ENCODE peak calls at places on chromosomes 3 and 15, in five cellular contexts. One of them, this sample, is unnamed.

GRCh38 chr3:35908366-35909232 is 269.3 kb downstream of the ARPP21 start:
- DNase-seq in endothelial cell of umbilical vein: peak
- DNase-seq in choroid plexus epithelial cell: peak
- DNase-seq in H1: peak
- DNase-seq in esophagus squamous epithelium: no peak
- DNase-seq in this sample: peak

GRCh38 chr15:53472883-53473282 is 286.6 kb downstream of the WDR72 start:
- DNase-seq in H1: no peak
- DNase-seq in choroid plexus epithelial cell: no peak
- DNase-seq in esophagus squamous epithelium: no peak
- DNase-seq in endothelial cell of umbilical vein: no peak
- DNase-seq in this sample: no peak

GRCh38 chr3:99633887-99634558 is 4.4 kb upstream of the COL8A1 start:
- DNase-seq in endothelial cell of umbilical vein: peak
- DNase-seq in H1: no peak
- DNase-seq in choroid plexus epithelial cell: peak
- DNase-seq in esophagus squamous epithelium: no peak
- DNase-seq in this sample: peak

GRCh38 chr15:83062768-83063180 is 4.3 kb downstream of the BTBD1 start:
- DNase-seq in esophagus squamous epithelium: no peak
- DNase-seq in choroid plexus epithelial cell: no peak
- DNase-seq in H1: no peak
- DNase-seq in endothelial cell of umbilical vein: no peak
- DNase-seq in this sample: no peak

GRCh38 chr15:55741592-55742497 is 1.1 kb downstream of the PRTG start:
- DNase-seq in esophagus squamous epithelium: no peak
- DNase-seq in choroid plexus epithelial cell: peak
- DNase-seq in H1: peak
- DNase-seq in endothelial cell of umbilical vein: peak
- DNase-seq in this sample: peak

GRCh38 chr3:188082040-188082439 is 71.9 kb upstream of the LPP start:
- DNase-seq in H1: no peak
- DNase-seq in esophagus squamous epithelium: no peak
- DNase-seq in endothelial cell of umbilical vein: no peak
- DNase-seq in choroid plexus epithelial cell: peak
- DNase-seq in this sample: peak

GRCh38 chr3:190424478-190425439 is 24.9 kb downstream of the TMEM207 start:
- DNase-seq in esophagus squamous epithelium: no peak
- DNase-seq in choroid plexus epithelial cell: peak
- DNase-seq in endothelial cell of umbilical vein: peak
- DNase-seq in H1: peak
- DNase-seq in this sample: peak

GRCh38 chr3:160956785-160957184 is 148.4 kb downstream of the B3GALNT1 start:
- DNase-seq in esophagus squamous epithelium: no peak
- DNase-seq in choroid plexus epithelial cell: peak
- DNase-seq in H1: no peak
- DNase-seq in endothelial cell of umbilical vein: peak
- DNase-seq in this sample: peak

GRCh38 chr3:174062923-174063322 is 665.4 kb downstream of the NLGN1 start:
- DNase-seq in esophagus squamous epithelium: no peak
- DNase-seq in choroid plexus epithelial cell: no peak
- DNase-seq in H1: no peak
- DNase-seq in endothelial cell of umbilical vein: peak
- DNase-seq in this sample: no peak

GRCh38 chr3:55235416-55235815 is 251.7 kb downstream of the WNT5A start:
- DNase-seq in choroid plexus epithelial cell: no peak
- DNase-seq in endothelial cell of umbilical vein: no peak
- DNase-seq in H1: no peak
- DNase-seq in esophagus squamous epithelium: no peak
- DNase-seq in this sample: no peak

GRCh38 chr3:113626513-113627371 is 69.7 kb downstream of the USF3 start:
- DNase-seq in esophagus squamous epithelium: no peak
- DNase-seq in endothelial cell of umbilical vein: peak
- DNase-seq in H1: peak
- DNase-seq in choroid plexus epithelial cell: peak
- DNase-seq in this sample: peak

GRCh38 chr3:113773381-113773780 is 26.5 kb downstream of the ATP6V1A start:
- DNase-seq in choroid plexus epithelial cell: peak
- DNase-seq in esophagus squamous epithelium: no peak
- DNase-seq in H1: no peak
- DNase-seq in endothelial cell of umbilical vein: no peak
- DNase-seq in this sample: peak

GRCh38 chr15:39589815-39590644 is 9.2 kb downstream of the THBS1 start:
- DNase-seq in esophagus squamous epithelium: no peak
- DNase-seq in choroid plexus epithelial cell: no peak
- DNase-seq in endothelial cell of umbilical vein: peak
- DNase-seq in H1: no peak
- DNase-seq in this sample: peak
- H3K4me3 ChIP-seq in esophagus squamous epithelium: no peak
- H3K4me3 ChIP-seq in choroid plexus epithelial cell: no peak
- H3K4me3 ChIP-seq in endothelial cell of umbilical vein: no peak
- H3K4me3 ChIP-seq in H1: no peak
- H3K4me3 ChIP-seq in this sample: no peak

GRCh38 chr3:46811615-46812236 is 51.5 kb downstream of the MYL3 start:
- DNase-seq in H1: peak
- DNase-seq in esophagus squamous epithelium: no peak
- DNase-seq in choroid plexus epithelial cell: no peak
- DNase-seq in endothelial cell of umbilical vein: no peak
- DNase-seq in this sample: no peak
- H3K4me3 ChIP-seq in H1: peak
- H3K4me3 ChIP-seq in esophagus squamous epithelium: peak
- H3K4me3 ChIP-seq in choroid plexus epithelial cell: no peak
- H3K4me3 ChIP-seq in endothelial cell of umbilical vein: no peak
- H3K4me3 ChIP-seq in this sample: no peak

DNA sequence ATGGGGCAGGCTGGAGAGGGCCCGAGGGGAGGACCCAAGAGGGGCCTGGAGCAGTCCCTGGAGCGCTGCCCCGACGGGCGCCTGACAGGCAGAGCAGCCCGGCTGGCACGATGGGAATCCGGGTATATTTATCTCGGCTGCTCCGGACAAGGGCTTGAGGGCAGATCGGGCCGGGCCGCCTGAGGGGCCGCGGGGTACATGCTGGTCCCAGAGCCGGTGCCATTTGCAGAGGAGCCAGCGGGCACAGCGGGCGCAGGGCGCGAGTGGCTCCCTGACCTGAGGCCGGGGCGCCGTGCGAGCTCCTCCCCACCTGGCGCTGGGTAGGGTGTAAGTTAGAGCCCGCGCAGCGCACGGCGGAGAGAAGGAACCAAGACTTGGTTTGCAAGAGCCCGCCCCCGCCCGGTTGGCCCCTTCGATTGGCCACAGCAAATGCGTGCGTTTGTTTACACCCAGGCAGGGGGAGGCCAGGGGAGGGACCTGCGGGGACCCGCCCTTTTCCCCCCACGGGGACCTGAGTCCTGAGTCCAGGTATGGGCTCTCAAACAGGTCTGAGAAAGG is 727 bp downstream of the SLC38A3 start:
- DNase-seq in endothelial cell of umbilical vein: peak
- DNase-seq in esophagus squamous epithelium: no peak
- DNase-seq in choroid plexus epithelial cell: peak
- DNase-seq in H1: peak
- DNase-seq in this sample: no peak
- H3K4me3 ChIP-seq in endothelial cell of umbilical vein: no peak
- H3K4me3 ChIP-seq in esophagus squamous epithelium: peak
- H3K4me3 ChIP-seq in choroid plexus epithelial cell: no peak
- H3K4me3 ChIP-seq in H1: peak
- H3K4me3 ChIP-seq in this sample: no peak

GRCh38 chr3:128999104-128999503 is 2.0 kb upstream of the EFCC1 start:
- DNase-seq in esophagus squamous epithelium: no peak
- DNase-seq in endothelial cell of umbilical vein: no peak
- DNase-seq in choroid plexus epithelial cell: no peak
- DNase-seq in H1: no peak
- DNase-seq in this sample: no peak
- H3K4me3 ChIP-seq in esophagus squamous epithelium: no peak
- H3K4me3 ChIP-seq in endothelial cell of umbilical vein: no peak
- H3K4me3 ChIP-seq in choroid plexus epithelial cell: no peak
- H3K4me3 ChIP-seq in H1: no peak
- H3K4me3 ChIP-seq in this sample: no peak

DNA sequence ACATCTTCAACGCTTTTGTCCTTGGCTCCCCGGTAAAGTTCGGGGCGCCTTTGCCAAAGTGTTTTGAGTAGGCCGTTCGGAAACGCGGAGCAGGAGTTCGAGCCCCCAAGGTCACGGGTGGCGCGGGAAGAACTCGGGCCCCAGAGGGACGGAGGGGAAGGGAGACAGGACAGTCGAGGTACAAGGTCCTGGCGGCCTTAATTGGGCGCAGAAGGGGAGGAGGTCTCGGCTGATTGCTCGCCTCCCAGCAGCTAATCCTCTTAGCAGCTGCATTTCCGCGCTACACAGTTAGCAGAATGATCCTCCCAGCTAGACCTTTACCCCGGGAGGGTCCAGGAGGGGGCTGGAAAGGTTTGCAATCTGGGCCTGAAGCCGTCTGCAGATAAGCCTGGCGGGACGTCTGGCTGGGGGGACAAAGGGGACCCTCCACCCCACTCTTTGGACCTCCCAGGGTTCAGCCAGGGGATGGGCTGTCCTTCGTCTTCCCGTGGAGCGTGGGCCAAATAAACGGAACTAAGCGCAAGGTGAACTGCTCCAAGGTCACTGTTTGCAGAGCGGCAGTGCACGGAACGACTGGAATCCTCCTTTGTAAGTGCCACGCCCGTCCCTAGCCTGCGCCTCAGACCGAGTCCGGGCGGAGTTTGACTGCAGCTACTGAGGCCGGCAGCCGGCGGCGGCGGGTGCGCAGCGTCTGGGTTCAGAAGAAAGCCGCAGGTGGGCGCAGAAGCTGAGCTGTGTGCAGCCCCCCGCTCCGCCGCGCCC is 7.2 kb downstream of the EOMES start:
- DNase-seq in endothelial cell of umbilical vein: no peak
- DNase-seq in H1: peak
- DNase-seq in choroid plexus epithelial cell: no peak
- DNase-seq in esophagus squamous epithelium: no peak
- DNase-seq in this sample: no peak
- H3K4me3 ChIP-seq in endothelial cell of umbilical vein: no peak
- H3K4me3 ChIP-seq in H1: no peak
- H3K4me3 ChIP-seq in choroid plexus epithelial cell: no peak
- H3K4me3 ChIP-seq in esophagus squamous epithelium: peak
- H3K4me3 ChIP-seq in this sample: no peak

GRCh38 chr3:141412087-141412935 is 44.0 kb downstream of the ZBTB38 start:
- DNase-seq in endothelial cell of umbilical vein: peak
- DNase-seq in H1: no peak
- DNase-seq in choroid plexus epithelial cell: peak
- DNase-seq in esophagus squamous epithelium: peak
- DNase-seq in this sample: peak

GRCh38 chr3:141414141-141414689 is 45.9 kb downstream of the ZBTB38 start:
- DNase-seq in choroid plexus epithelial cell: peak
- DNase-seq in H1: no peak
- DNase-seq in esophagus squamous epithelium: no peak
- DNase-seq in endothelial cell of umbilical vein: no peak
- DNase-seq in this sample: peak

GRCh38 chr3:141412936-141413354 is 44.6 kb downstream of the ZBTB38 start:
- DNase-seq in H1: no peak
- DNase-seq in endothelial cell of umbilical vein: peak
- DNase-seq in esophagus squamous epithelium: peak
- DNase-seq in choroid plexus epithelial cell: peak
- DNase-seq in this sample: peak

GRCh38 chr3:141414800-141415462 is 46.6 kb downstream of the ZBTB38 start:
- DNase-seq in H1: no peak
- DNase-seq in endothelial cell of umbilical vein: no peak
- DNase-seq in esophagus squamous epithelium: no peak
- DNase-seq in choroid plexus epithelial cell: peak
- DNase-seq in this sample: peak

GRCh38 chr3:141413387-141414140 is 45.3 kb downstream of the ZBTB38 start:
- DNase-seq in esophagus squamous epithelium: no peak
- DNase-seq in H1: no peak
- DNase-seq in choroid plexus epithelial cell: no peak
- DNase-seq in endothelial cell of umbilical vein: no peak
- DNase-seq in this sample: peak
- H3K4me3 ChIP-seq in esophagus squamous epithelium: no peak
- H3K4me3 ChIP-seq in H1: no peak
- H3K4me3 ChIP-seq in choroid plexus epithelial cell: no peak
- H3K4me3 ChIP-seq in endothelial cell of umbilical vein: no peak
- H3K4me3 ChIP-seq in this sample: no peak

GRCh38 chr3:50272911-50273688 is 4.2 kb downstream of the SEMA3B start:
- DNase-seq in esophagus squamous epithelium: no peak
- DNase-seq in choroid plexus epithelial cell: peak
- DNase-seq in H1: peak
- DNase-seq in endothelial cell of umbilical vein: peak
- DNase-seq in this sample: peak
- H3K4me3 ChIP-seq in esophagus squamous epithelium: peak
- H3K4me3 ChIP-seq in choroid plexus epithelial cell: peak
- H3K4me3 ChIP-seq in H1: no peak
- H3K4me3 ChIP-seq in endothelial cell of umbilical vein: no peak
- H3K4me3 ChIP-seq in this sample: peak

GRCh38 chr3:186361246-186361611 is 805 bp downstream of the DGKG start:
- DNase-seq in endothelial cell of umbilical vein: no peak
- DNase-seq in H1: no peak
- DNase-seq in choroid plexus epithelial cell: no peak
- DNase-seq in esophagus squamous epithelium: no peak
- DNase-seq in this sample: no peak
- H3K4me3 ChIP-seq in endothelial cell of umbilical vein: no peak
- H3K4me3 ChIP-seq in H1: peak
- H3K4me3 ChIP-seq in choroid plexus epithelial cell: no peak
- H3K4me3 ChIP-seq in esophagus squamous epithelium: peak
- H3K4me3 ChIP-seq in this sample: no peak

DNA sequence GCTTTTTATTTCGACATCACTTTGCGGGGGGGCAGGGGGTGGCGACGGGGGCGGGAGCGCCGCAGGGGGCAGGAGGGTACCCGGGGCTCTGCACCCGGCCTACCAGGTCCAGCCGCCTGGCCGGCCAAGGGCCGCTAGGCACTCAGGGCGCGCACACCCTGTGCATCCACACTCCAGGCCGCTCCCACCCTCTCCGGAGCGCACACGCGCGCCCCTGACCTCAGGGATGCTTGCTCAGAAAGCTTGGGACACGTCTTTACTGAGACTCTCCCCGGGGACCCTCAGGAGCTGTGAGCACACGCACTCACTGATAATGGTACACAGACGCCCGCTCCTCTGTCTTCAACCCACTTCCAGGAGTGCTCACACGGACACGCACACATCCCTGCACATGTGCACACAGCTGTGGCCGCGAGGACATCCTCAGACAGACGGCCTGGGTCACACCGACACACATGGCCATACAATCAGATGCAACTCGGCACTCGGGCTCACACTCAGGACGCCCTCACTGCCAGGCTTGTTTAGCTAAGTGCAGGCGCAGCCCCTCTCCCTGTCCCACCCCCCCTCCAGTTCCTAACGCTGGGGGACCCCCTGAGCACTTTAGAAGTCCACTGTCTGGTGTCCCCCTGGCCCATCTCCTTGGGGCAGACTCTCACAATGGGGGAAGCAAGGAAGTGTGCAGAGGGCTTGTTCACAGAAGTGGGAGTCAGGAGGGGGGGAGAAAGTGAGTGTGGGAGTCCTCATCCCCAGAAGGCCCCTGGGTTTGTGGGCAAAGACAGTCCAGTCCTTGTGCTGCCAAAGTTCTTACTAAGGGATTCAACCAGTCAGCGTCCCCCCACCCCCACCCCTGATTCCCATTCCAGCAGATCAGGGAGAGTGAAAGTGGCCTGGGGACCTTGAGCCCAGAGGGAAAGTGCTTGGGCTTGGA is 485 bp upstream of the GATA2 start:
- DNase-seq in esophagus squamous epithelium: no peak
- DNase-seq in endothelial cell of umbilical vein: no peak
- DNase-seq in choroid plexus epithelial cell: no peak
- DNase-seq in H1: peak
- DNase-seq in this sample: no peak
- H3K4me3 ChIP-seq in esophagus squamous epithelium: no peak
- H3K4me3 ChIP-seq in endothelial cell of umbilical vein: no peak
- H3K4me3 ChIP-seq in choroid plexus epithelial cell: no peak
- H3K4me3 ChIP-seq in H1: no peak
- H3K4me3 ChIP-seq in this sample: no peak

This sample was measured in cardiac fibroblast.